ENCODE peak calls at places on chromosome 22, in five cellular contexts. Z is stomach; B is heart right ventricle; T is CD4-positive, CD25-positive, alpha-beta regulatory T cell; O is fibroblast of lung. K is an unnamed sample.

GRCh38 chr22:17949926-17950473 is 74.4 kb downstream of the MICAL3 start:
- DNase-seq in T (no peak), Z (no peak), O (no peak), B (no peak), K (no peak)

GRCh38 chr22:40451230-40451629 is 80.8 kb downstream of the SGSM3 start:
- DNase-seq in O (no peak), B (no peak), T (peak; percentile 77), Z (no peak), K (no peak)

GRCh38 chr22:21990449-21991308 is 8.1 kb upstream of the TOP3B start:
- DNase-seq in B (no peak), T (no peak), O (no peak), Z (no peak), K (no peak)

GRCh38 chr22:27962268-27963191 is 43.5 kb upstream of the PITPNB start:
- DNase-seq in T (no peak), Z (no peak), B (no peak), O (no peak), K (no peak)

GRCh38 chr22:17912942-17913704 is 111.2 kb downstream of the MICAL3 start:
- DNase-seq in T (no peak), B (no peak), Z (no peak), O (no peak), K (no peak)

GRCh38 chr22:48806227-48806781 is 1021.4 kb downstream of the BRD1 start:
- DNase-seq in Z (no peak), T (no peak), O (no peak), B (no peak), K (no peak)

GRCh38 chr22:49040754-49041467 is 786.8 kb downstream of the BRD1 start:
- DNase-seq in O (no peak), T (no peak), B (no peak), Z (no peak), K (no peak)

GRCh38 chr22:22870577-22871398 is 16.8 kb upstream of the IGLL5 start:
- DNase-seq in O (no peak), T (peak; percentile 20), B (no peak), Z (no peak), K (peak; percentile 47)

GRCh38 chr22:31496735-31497146 is 405 bp downstream of the SFI1 start:
- DNase-seq in B (peak; percentile 23), O (no peak), Z (no peak), T (peak; percentile 60), K (peak; percentile 5)

GRCh38 chr22:40265783-40266182 is 80.5 kb upstream of the ADSL start:
- DNase-seq in O (no peak), B (no peak), Z (no peak), T (peak; percentile 51), K (peak; percentile 12)

GRCh38 chr22:44181033-44181911 is 547 bp downstream of the PARVG start:
- DNase-seq in O (peak; percentile 46), T (peak; percentile 78), B (no peak), Z (peak; percentile 43), K (peak; percentile 65)

GRCh38 chr22:38954414-38955043 is 2.9 kb upstream of the APOBEC3A start:
- DNase-seq in B (no peak), O (no peak), Z (no peak), T (no peak), K (no peak)
- H3K4me3 ChIP-seq in B (no peak overlapping the region), O (no peak overlapping the region), Z (no peak overlapping the region), T (no peak overlapping the region), K (no peak overlapping the region)

GRCh38 chr22:37660709-37661045 is 2.2 kb downstream of the PDXP start:
- DNase-seq in T (no peak), Z (no peak), O (no peak), B (no peak), K (no peak)
- H3K4me3 ChIP-seq in T (peak overlapping the region; percentile 76), Z (no peak overlapping the region), O (no peak overlapping the region), B (no peak overlapping the region), K (no peak overlapping the region)

GRCh38 chr22:19757985-19758895 is 2.3 kb upstream of the TBX1 start:
- DNase-seq in T (no peak), B (no peak), O (no peak), Z (no peak), K (no peak)

GRCh38 chr22:19757140-19757984 is 3.2 kb upstream of the TBX1 start:
- DNase-seq in B (no peak), O (no peak), Z (no peak), T (no peak), K (no peak)

GRCh38 chr22:19755722-19756287 is 4.8 kb upstream of the TBX1 start:
- DNase-seq in Z (no peak), B (no peak), T (no peak), O (no peak), K (no peak)

GRCh38 chr22:19755145-19755710 is 5.3 kb upstream of the TBX1 start:
- DNase-seq in T (no peak), B (no peak), O (no peak), Z (no peak), K (no peak)

DNA sequence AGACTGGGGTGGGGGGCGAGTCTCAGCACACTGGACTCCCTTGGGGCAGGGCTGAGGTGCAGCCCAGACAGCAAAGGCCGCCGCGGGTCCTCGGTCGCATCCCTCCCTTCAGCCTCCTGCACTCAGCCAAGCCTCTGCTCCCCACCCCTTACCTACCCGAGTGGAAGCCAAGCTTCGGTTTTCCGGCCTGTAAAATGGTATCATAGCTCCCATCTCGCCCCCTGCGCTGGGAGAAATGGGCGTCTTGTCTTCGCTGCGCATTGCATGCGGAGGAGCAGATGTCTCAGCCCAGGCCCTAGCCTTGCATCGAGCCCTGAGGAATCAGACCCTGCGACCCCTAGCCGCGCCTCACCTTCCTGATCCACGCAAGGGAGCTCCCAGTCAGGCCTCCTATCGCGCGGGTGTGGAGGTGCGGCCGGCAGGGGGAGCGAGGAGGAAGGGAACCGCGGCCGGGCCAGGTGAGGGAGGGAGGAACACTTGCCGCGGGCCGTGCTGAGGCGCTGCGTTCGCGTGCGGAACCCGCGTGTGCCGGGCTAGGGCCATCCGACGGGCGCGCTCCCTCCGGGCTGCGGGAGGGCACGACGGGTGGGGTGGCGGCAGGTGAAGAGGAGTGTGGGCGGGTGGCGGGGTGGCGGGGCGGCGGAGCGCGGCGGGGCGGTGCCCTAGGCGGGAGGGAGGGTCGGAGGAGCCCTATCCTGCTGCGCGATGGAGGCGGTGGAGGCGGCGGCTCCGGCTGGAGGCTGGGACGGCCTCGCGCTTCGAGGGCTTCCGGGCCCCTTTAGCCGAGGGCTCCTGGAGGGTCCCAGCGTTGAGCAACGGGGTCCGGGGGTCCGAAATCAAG is 4.1 kb upstream of the TBX1 start:
- DNase-seq in Z (peak; percentile 79), T (peak; percentile 80), B (no peak), O (no peak), K (peak; percentile 54)
- H3K4me3 ChIP-seq in Z (peak overlapping the region; percentile 25), T (no peak overlapping the region), B (peak overlapping the region; percentile 32), O (no peak overlapping the region), K (peak overlapping the region; percentile 40)

DNA sequence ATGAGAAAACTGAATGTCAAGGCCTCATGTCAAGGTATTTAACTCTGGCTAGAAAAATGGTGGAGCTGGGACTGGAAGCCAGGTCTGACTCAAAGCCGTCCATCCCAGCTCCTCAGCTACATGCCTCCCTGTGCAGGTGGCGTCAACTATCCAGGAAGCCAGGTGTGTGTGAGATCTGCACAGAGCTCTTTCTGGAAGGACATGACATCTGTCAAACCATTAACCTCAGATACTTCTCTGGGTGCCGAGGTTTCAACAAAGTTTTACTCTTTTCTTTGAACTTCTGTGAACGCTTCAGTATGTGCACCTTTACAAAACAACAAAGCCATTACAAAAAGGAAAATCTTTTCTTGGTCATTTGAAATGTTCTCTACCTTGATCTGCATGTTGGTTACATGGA is 7.0 kb upstream of the CASTOR1 start:
- DNase-seq in B (no peak), T (no peak), Z (no peak), O (no peak), K (peak; percentile 81)
- H3K4me3 ChIP-seq in B (no peak overlapping the region), T (no peak overlapping the region), Z (no peak overlapping the region), O (no peak overlapping the region), K (no peak overlapping the region)

GRCh38 chr22:46030241-46030880 is 53.4 kb upstream of the WNT7B start:
- DNase-seq in Z (no peak), O (no peak), T (no peak), B (peak; percentile 54), K (no peak)

GRCh38 chr22:46031965-46032851 is 55.2 kb upstream of the WNT7B start:
- DNase-seq in T (no peak), Z (no peak), B (no peak), O (no peak), K (no peak)

GRCh38 chr22:46029574-46030200 is 52.7 kb upstream of the WNT7B start:
- DNase-seq in B (no peak), O (no peak), T (no peak), Z (no peak), K (no peak)

GRCh38 chr22:46031066-46031465 is 54.1 kb upstream of the WNT7B start:
- DNase-seq in T (no peak), B (no peak), Z (no peak), O (no peak), K (no peak)

GRCh38 chr22:46031561-46031960 is 54.6 kb upstream of the WNT7B start:
- DNase-seq in B (no peak), T (no peak), Z (no peak), O (no peak), K (no peak)
- H3K4me3 ChIP-seq in B (no peak overlapping the region), T (no peak overlapping the region), Z (no peak overlapping the region), O (no peak overlapping the region), K (no peak overlapping the region)

GRCh38 chr22:20430101-20430640 is 7.5 kb downstream of the SCARF2 start:
- DNase-seq in O (no peak), T (peak; percentile 42), Z (no peak), B (no peak), K (no peak)
- H3K4me3 ChIP-seq in O (no peak overlapping the region), T (peak overlapping the region; percentile 67), Z (peak overlapping the region; percentile 42), B (no peak overlapping the region), K (no peak overlapping the region)

GRCh38 chr22:42431401-42432019 is 693 bp downstream of the NFAM1 start:
- DNase-seq in T (no peak), B (no peak), O (no peak), Z (no peak), K (no peak)
- H3K4me3 ChIP-seq in T (no peak overlapping the region), B (peak overlapping the region; percentile 34), O (no peak overlapping the region), Z (no peak overlapping the region), K (no peak overlapping the region)

GRCh38 chr22:46574993-46575914 is 37.8 kb upstream of the CELSR1 start:
- DNase-seq in T (no peak), Z (peak; percentile 74), B (peak; percentile 74), O (no peak), K (no peak)

GRCh38 chr22:46574438-46574992 is 37.1 kb upstream of the CELSR1 start:
- DNase-seq in Z (no peak), T (no peak), B (no peak), O (no peak), K (no peak)

GRCh38 chr22:46577361-46578249 is 40.2 kb upstream of the CELSR1 start:
- DNase-seq in Z (no peak), O (no peak), T (peak; percentile 31), B (no peak), K (no peak)

GRCh38 chr22:46576556-46577351 is 39.3 kb upstream of the CELSR1 start:
- DNase-seq in O (peak; percentile 55), T (peak; percentile 62), Z (peak; percentile 68), B (no peak), K (peak; percentile 26)

DNA sequence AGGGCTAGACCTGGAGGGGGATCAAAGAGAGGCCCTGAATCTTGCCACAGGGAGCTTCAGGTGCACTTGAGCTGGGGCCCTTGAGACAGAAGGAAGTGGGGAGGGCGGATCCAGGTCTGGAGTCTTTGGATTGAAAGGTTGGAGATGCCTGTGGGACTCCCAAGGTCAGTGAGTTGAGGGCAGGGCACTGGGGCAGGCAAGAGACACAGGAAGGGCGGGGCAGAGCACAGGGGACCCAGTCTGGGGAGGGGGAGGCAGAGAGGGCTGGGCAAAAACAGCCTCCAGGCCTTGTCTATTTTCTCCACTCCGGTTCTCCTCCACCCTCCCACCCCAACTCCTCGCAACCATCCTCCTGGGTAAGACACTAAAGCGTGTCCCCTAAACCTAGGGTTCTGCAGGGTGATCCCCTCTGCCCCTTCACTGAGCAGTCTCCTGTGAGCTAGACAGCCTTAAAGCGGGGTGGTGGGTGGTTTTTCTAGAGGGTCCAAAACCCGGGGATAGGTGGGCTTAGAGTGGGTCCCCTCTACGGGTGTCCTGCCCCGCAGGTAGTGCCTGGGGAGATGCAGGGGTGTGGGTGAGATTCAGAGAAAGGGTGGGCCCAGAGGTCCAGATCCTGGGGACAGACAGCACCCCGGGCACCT is 38.6 kb upstream of the CELSR1 start:
- DNase-seq in O (no peak), T (peak; percentile 27), Z (no peak), B (no peak), K (no peak)
- H3K4me3 ChIP-seq in O (peak overlapping the region; percentile 21), T (peak overlapping the region; percentile 44), Z (peak overlapping the region; percentile 43), B (peak overlapping the region; percentile 55), K (peak overlapping the region; percentile 31)

K was measured in Jurkat, Clone E6-1.